ENCODE peak calls at places on chromosomes 5 and 9, in seven cellular contexts. J is fibroblast of lung; P is T47D; W is bronchial epithelial cell; R is stimulated activated CD4-positive, alpha-beta T cell treated with anti-CD3 and anti-CD28 coated beads, TNF-alpha, amount 100 ng/mL, for 4 hours; E is left colon; O is Kasumi-1. G is an unnamed sample.

GRCh38 chr5:176608937-176609723 is 826 bp downstream of the GPRIN1 start:
- DNase-seq in J (no peak), P (no peak), W (no peak), R (no peak), E (no peak), O (no peak), G (no peak)

GRCh38 chr9:124077915-124078572 is 66.5 kb downstream of the LHX2 start:
- DNase-seq in J (peak; percentile 20), P (peak; percentile 44), W (peak; percentile 42), R (no peak), E (no peak), O (no peak), G (no peak)

GRCh38 chr9:92122061-92122460 is 6.8 kb upstream of the SPTLC1 start:
- DNase-seq in J (no peak), P (no peak), W (no peak), R (no peak), E (no peak), O (no peak), G (no peak)

GRCh38 chr9:137550958-137551655 is 572 bp upstream of the MRPL41 start:
- DNase-seq in J (no peak), P (peak; percentile 91), W (peak; percentile 16), R (no peak), E (no peak), O (peak; percentile 41), G (no peak)

GRCh38 chr9:89996106-89996505 is 391.3 kb downstream of the GADD45G start:
- DNase-seq in J (no peak), P (no peak), W (no peak), R (no peak), E (peak; percentile 46), O (no peak), G (no peak)

GRCh38 chr5:168048486-168048885 is 243.0 kb upstream of the WWC1 start:
- DNase-seq in J (no peak), P (no peak), W (no peak), R (no peak), E (no peak), O (no peak), G (no peak)

GRCh38 chr9:97710356-97711222 is 13.4 kb upstream of the XPA start:
- DNase-seq in J (peak; percentile 49), P (peak; percentile 56), W (peak; percentile 58), R (no peak), E (peak; percentile 48), O (peak; percentile 81), G (peak; percentile 12)

GRCh38 chr9:69389437-69389995 is 64.5 kb downstream of the ENTREP1 start:
- DNase-seq in J (no peak), P (peak; percentile 12), W (no peak), R (no peak), E (no peak), O (no peak), G (no peak)

GRCh38 chr5:170254056-170254455 is 21.3 kb downstream of the C5orf58 start:
- DNase-seq in J (peak; percentile 1), P (no peak), W (peak; percentile 98), R (peak; percentile 58), E (no peak), O (no peak), G (peak; percentile 49)

GRCh38 chr9:14806941-14807340 is 84.4 kb upstream of the CER1 start:
- DNase-seq in J (peak; percentile 16), P (no peak), W (peak; percentile 80), R (no peak), E (no peak), O (no peak), G (no peak)

GRCh38 chr5:42655982-42656660 is 100.5 kb upstream of the CCDC152 start:
- DNase-seq in J (peak; percentile 23), P (no peak), W (peak; percentile 96), R (no peak), E (no peak), O (no peak), G (no peak)

GRCh38 chr9:120541921-120542320 is 38.0 kb downstream of the CDK5RAP2 start:
- DNase-seq in J (no peak), P (no peak), W (no peak), R (no peak), E (no peak), O (no peak), G (no peak)

GRCh38 chr5:1515311-1515920 is 8.3 kb downstream of the LPCAT1 start:
- DNase-seq in J (no peak), P (no peak), W (no peak), R (no peak), E (peak; percentile 3), O (no peak), G (no peak)

GRCh38 chr5:173497685-173498084 is 118.8 kb downstream of the BOD1 start:
- DNase-seq in J (no peak), P (no peak), W (no peak), R (no peak), E (no peak), O (no peak), G (no peak)

GRCh38 chr5:43627028-43627427 is 24.0 kb downstream of the NNT start:
- DNase-seq in J (peak; percentile 40), P (no peak), W (peak; percentile 72), R (no peak), E (peak; percentile 10), O (peak; percentile 83), G (no peak)

GRCh38 chr5:111172504-111172903 is 51.7 kb upstream of the CAMK4 start:
- DNase-seq in J (no peak), P (no peak), W (peak; percentile 8), R (no peak), E (no peak), O (no peak), G (no peak)

GRCh38 chr5:97764700-97765099 is 581.7 kb upstream of the RIOK2 start:
- DNase-seq in J (peak; percentile 75), P (no peak), W (peak; percentile 95), R (no peak), E (no peak), O (no peak), G (no peak)

GRCh38 chr9:113879318-113879717 is 3.2 kb downstream of the ZNF618 start:
- DNase-seq in J (no peak), P (no peak), W (no peak), R (no peak), E (no peak), O (no peak), G (no peak)

GRCh38 chr5:72790188-72790587 is 26.3 kb upstream of the TNPO1 start:
- DNase-seq in J (peak; percentile 2), P (no peak), W (peak; percentile 66), R (no peak), E (no peak), O (no peak), G (no peak)

GRCh38 chr5:138632900-138633489 is 57.8 kb upstream of the HSPA9 start:
- DNase-seq in J (peak; percentile 75), P (no peak), W (peak; percentile 82), R (no peak), E (peak; percentile 43), O (peak; percentile 83), G (no peak)

GRCh38 chr9:138105123-138105415 is 227.5 kb downstream of the CACNA1B start:
- DNase-seq in J (no peak), P (peak; percentile 4), W (no peak), R (no peak), E (no peak), O (no peak), G (no peak)

GRCh38 chr9:23153058-23153457 is 673.0 kb downstream of the ELAVL2 start:
- DNase-seq in J (no peak), P (no peak), W (no peak), R (no peak), E (no peak), O (no peak), G (no peak)

GRCh38 chr9:18776836-18777820 is 255.9 kb downstream of the SAXO1 start:
- DNase-seq in J (no peak), P (no peak), W (no peak), R (no peak), E (no peak), O (no peak), G (no peak)

GRCh38 chr9:2623046-2623865 is 1.7 kb downstream of the VLDLR start:
- DNase-seq in J (peak; percentile 42), P (no peak), W (peak; percentile 94), R (no peak), E (peak; percentile 28), O (no peak), G (no peak)

GRCh38 chr9:90642570-90643539 is at the start of gene DIRAS2:
- DNase-seq in J (peak; percentile 57), P (peak; percentile 31), W (peak; percentile 59), R (no peak), E (peak; percentile 62), O (peak; percentile 1), G (no peak)

GRCh38 chr9:90032296-90033029 is 427.7 kb downstream of the GADD45G start:
- DNase-seq in J (no peak), P (no peak), W (peak; percentile 61), R (no peak), E (no peak), O (no peak), G (no peak)

GRCh38 chr5:1101991-1102713 is 9.7 kb downstream of the SLC12A7 start:
- DNase-seq in J (no peak), P (no peak), W (no peak), R (no peak), E (no peak), O (no peak), G (no peak)